ENCODE peak calls at places on chromosomes 13 and 19, in ten cellular contexts. Y, V, P, J, I, E, C, X, U and G are unnamed samples.

GRCh38 chr19:48158210-48158790 is 11.8 kb downstream of the LIG1 start:
- DNase-seq in Y (no peak), V (no peak), P (no peak), J (no peak), I (no peak), E (no peak), C (no peak), X (no peak), U (no peak), G (no peak)

GRCh38 chr19:18854982-18855381 is 23.2 kb downstream of the UPF1 start:
- DNase-seq in Y (no peak), V (no peak), P (no peak), J (no peak), I (no peak), E (no peak), C (no peak), X (no peak), U (no peak), G (no peak)

GRCh38 chr19:31574251-31574973 is 225.2 kb upstream of the TSHZ3 start:
- DNase-seq in Y (peak; percentile 15), V (no peak), P (no peak), J (no peak), I (no peak), E (no peak), C (no peak), X (no peak), U (no peak), G (no peak)

GRCh38 chr13:107650081-107650701 is 565.1 kb downstream of the LIG4 start:
- DNase-seq in Y (no peak), V (peak; percentile 74), P (peak; percentile 49), J (peak; percentile 43), I (peak; percentile 52), E (peak; percentile 37), C (peak; percentile 13), X (peak; percentile 47), U (peak; percentile 42), G (peak; percentile 7)

GRCh38 chr13:39531646-39532045 is 71.3 kb downstream of the LHFPL6 start:
- DNase-seq in Y (no peak), V (no peak), P (no peak), J (no peak), I (no peak), E (no peak), C (no peak), X (no peak), U (no peak), G (no peak)

GRCh38 chr13:19862511-19863313 is 737 bp downstream of the ZMYM5 start:
- DNase-seq in Y (peak; percentile 76), V (peak; percentile 38), P (peak; percentile 1), J (peak; percentile 29), I (no peak), E (peak; percentile 65), C (peak; percentile 35), X (peak; percentile 69), U (no peak), G (peak; percentile 67)

GRCh38 chr13:91313103-91313502 is 34.4 kb upstream of the MIR17HG start:
- DNase-seq in Y (no peak), V (peak; percentile 29), P (peak; percentile 3), J (no peak), I (no peak), E (peak; percentile 71), C (no peak), X (no peak), U (no peak), G (peak; percentile 33)

GRCh38 chr13:60572003-60572792 is 175.2 kb downstream of the TDRD3 start:
- DNase-seq in Y (no peak), V (no peak), P (peak; percentile 47), J (no peak), I (no peak), E (no peak), C (no peak), X (no peak), U (no peak), G (no peak)

GRCh38 chr19:35264281-35265125 is 4.3 kb upstream of the USF2 start:
- DNase-seq in Y (peak; percentile 55), V (no peak), P (no peak), J (no peak), I (peak; percentile 40), E (no peak), C (peak; percentile 6), X (peak; percentile 17), U (peak; percentile 17), G (no peak)

GRCh38 chr13:24636776-24637175 is 43.4 kb upstream of the ATP12A start:
- DNase-seq in Y (no peak), V (no peak), P (no peak), J (no peak), I (no peak), E (no peak), C (no peak), X (no peak), U (no peak), G (no peak)

GRCh38 chr19:17346109-17346671 is 8.8 kb downstream of the GTPBP3 start:
- DNase-seq in Y (peak; percentile 76), V (peak; percentile 77), P (peak; percentile 64), J (peak; percentile 81), I (peak; percentile 82), E (peak; percentile 75), C (peak; percentile 82), X (peak; percentile 84), U (peak; percentile 74), G (peak; percentile 88)

GRCh38 chr13:100588350-100589177 is at the start of gene GGACT:
- DNase-seq in Y (peak; percentile 70), V (peak; percentile 66), P (peak; percentile 22), J (peak; percentile 83), I (peak; percentile 80), E (peak; percentile 72), C (peak; percentile 84), X (peak; percentile 90), U (peak; percentile 87), G (peak; percentile 84)

GRCh38 chr19:33641956-33642498 is 20.3 kb downstream of the CHST8 start:
- DNase-seq in Y (no peak), V (no peak), P (no peak), J (no peak), I (no peak), E (no peak), C (no peak), X (no peak), U (no peak), G (no peak)

GRCh38 chr13:28819748-28820098 is 416 bp upstream of the MTUS2 start:
- DNase-seq in Y (no peak), V (peak; percentile 86), P (no peak), J (peak; percentile 77), I (peak; percentile 74), E (no peak), C (peak; percentile 28), X (peak; percentile 54), U (peak; percentile 60), G (peak; percentile 54)

GRCh38 chr19:38134538-38135149 is 89.4 kb downstream of the DPF1 start:
- DNase-seq in Y (no peak), V (peak; percentile 67), P (peak; percentile 32), J (no peak), I (no peak), E (peak; percentile 57), C (peak; percentile 16), X (no peak), U (peak; percentile 40), G (no peak)

GRCh38 chr19:4108767-4109625 is 14.9 kb downstream of the MAP2K2 start:
- DNase-seq in Y (no peak), V (no peak), P (no peak), J (no peak), I (peak; percentile 66), E (no peak), C (peak; percentile 45), X (peak; percentile 55), U (no peak), G (peak; percentile 86)
- H3K4me3 ChIP-seq in Y (no peak overlapping the region), V (no peak overlapping the region), P (no peak overlapping the region), J (no peak overlapping the region), I (no peak overlapping the region), E (no peak overlapping the region), C (no peak overlapping the region), X (no peak overlapping the region), U (no peak overlapping the region), G (peak overlapping the region; percentile 19)

DNA sequence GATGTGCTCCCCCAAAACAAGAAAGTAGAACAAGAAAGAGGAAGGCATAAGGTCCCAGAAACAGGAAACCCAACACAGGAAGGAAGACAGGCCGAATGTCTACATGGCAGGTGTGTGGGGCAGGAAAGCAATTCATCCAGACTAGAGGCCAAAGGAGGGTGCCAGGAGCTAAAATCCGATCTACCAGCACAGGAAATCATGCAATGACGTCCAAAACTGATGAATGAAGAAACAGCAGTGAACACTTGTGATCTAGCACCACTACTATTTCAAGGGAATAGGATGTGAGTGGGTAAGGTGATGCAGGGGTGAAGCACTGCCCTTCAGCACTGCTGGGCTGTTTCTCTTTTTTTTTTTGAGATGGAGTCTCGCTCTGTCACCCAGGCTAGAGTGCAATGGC is 59.1 kb downstream of the DOCK9 start:
- DNase-seq in Y (no peak), V (no peak), P (no peak), J (no peak), I (no peak), E (peak; percentile 78), C (no peak), X (no peak), U (no peak), G (no peak)
- H3K36me3 ChIP-seq in Y (peaks cover 23% of the 10 kb centered on the region), V (no peaks in the 10 kb centered on the region), P (no peaks in the 10 kb centered on the region), J (no peaks in the 10 kb centered on the region), I (peaks cover 8% of the 10 kb centered on the region), E (peaks cover 11% of the 10 kb centered on the region), C (no peaks in the 10 kb centered on the region), X (no peaks in the 10 kb centered on the region), U (no peaks in the 10 kb centered on the region), G (no peaks in the 10 kb centered on the region)

DNA sequence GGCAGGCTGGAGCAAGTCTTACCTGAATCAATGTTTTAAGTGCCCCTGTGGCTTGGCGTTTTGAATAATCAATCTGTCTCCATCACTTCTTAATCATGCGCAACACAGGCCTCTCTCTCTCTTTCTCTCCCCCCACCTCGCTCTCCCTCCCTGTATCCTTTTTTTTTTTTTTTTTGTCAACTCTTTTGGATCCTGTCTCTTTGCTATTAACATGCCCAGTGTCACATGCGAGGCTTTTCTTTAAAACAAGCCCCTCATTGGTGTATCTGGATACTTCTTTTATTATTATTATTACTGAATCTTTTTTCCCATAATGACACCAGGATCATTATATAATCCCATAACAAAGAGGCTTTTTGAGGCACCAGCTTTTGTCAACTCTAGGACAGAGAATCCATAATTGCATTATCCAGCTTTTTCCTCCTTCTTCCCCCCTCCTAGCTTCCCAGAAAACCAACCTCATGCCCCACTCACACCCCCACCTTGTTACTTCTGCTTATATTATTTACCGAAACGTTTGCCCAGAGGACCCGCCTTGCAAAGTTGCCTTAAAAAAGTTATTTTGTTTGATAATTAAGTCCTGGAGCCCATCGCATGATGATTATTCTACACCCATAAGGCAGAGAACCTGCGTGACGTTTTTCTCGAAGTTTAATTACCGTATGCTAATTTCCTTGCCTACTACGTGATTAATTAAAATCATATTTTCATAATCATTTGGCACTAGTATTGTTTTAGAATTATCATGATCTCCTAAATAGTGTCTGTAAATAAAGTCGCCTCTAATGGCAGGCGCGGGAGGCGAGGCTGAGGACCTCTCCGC is 148.1 kb upstream of the ZNF536 start:
- DNase-seq in Y (no peak), V (no peak), P (no peak), J (no peak), I (no peak), E (no peak), C (no peak), X (no peak), U (no peak), G (no peak)
- H3K4me3 ChIP-seq in Y (no peak overlapping the region), V (no peak overlapping the region), P (no peak overlapping the region), J (no peak overlapping the region), I (no peak overlapping the region), E (no peak overlapping the region), C (no peak overlapping the region), X (no peak overlapping the region), U (no peak overlapping the region), G (no peak overlapping the region)

GRCh38 chr13:31105020-31105800 is 56.5 kb downstream of the HSPH1 start:
- DNase-seq in Y (no peak), V (no peak), P (no peak), J (no peak), I (no peak), E (no peak), C (no peak), X (no peak), U (no peak), G (no peak)
- H3K36me3 ChIP-seq in Y (no peaks in the 10 kb centered on the region), V (no peaks in the 10 kb centered on the region), P (no peaks in the 10 kb centered on the region), J (no peaks in the 10 kb centered on the region), I (no peaks in the 10 kb centered on the region), E (no peaks in the 10 kb centered on the region), C (no peaks in the 10 kb centered on the region), X (no peaks in the 10 kb centered on the region), U (no peaks in the 10 kb centered on the region), G (no peaks in the 10 kb centered on the region)